ENCODE peak calls at places on chromosome 9, in ten cellular contexts. F, Y, N, O, T, E, Z, L, U and V are unnamed samples.

GRCh38 chr9:34498511-34498910 is 24.3 kb downstream of the ENHO start:
- DNase-seq in U (no peak), Z (no peak), N (no peak), O (no peak), F (no peak), Y (no peak), L (no peak), E (no peak), T (no peak), V (no peak)

GRCh38 chr9:93159601-93160418 is 24.1 kb upstream of the WNK2 start:
- DNase-seq in E (peak), F (peak), Z (peak), T (peak), N (peak), U (peak), O (peak), L (peak), Y (peak), V (peak)

GRCh38 chr9:70263421-70263820 is 4.6 kb downstream of the SMC5 start:
- DNase-seq in N (no peak), Z (no peak), O (no peak), F (no peak), L (no peak), U (no peak), Y (no peak), E (no peak), T (no peak), V (no peak)

GRCh38 chr9:110114086-110114887 is 93.7 kb downstream of the C9orf152 start:
- DNase-seq in F (no peak), N (no peak), Y (no peak), U (no peak), T (no peak), L (peak), E (no peak), O (no peak), Z (no peak), V (no peak)

GRCh38 chr9:93129286-93129685 is 4.8 kb downstream of the NINJ1 start:
- DNase-seq in Y (no peak), F (no peak), Z (no peak), E (no peak), T (no peak), N (no peak), L (no peak), U (no peak), O (no peak), V (no peak)

GRCh38 chr9:133348763-133349573 is 950 bp downstream of the RPL7A start:
- DNase-seq in U (no peak), O (no peak), T (no peak), E (no peak), Y (no peak), F (no peak), Z (no peak), L (no peak), N (no peak), V (no peak)

GRCh38 chr9:126236273-126236672 is 90.4 kb upstream of the MVB12B start:
- DNase-seq in Z (no peak), Y (no peak), T (no peak), U (no peak), E (no peak), L (no peak), F (no peak), N (no peak), O (no peak), V (no peak)

GRCh38 chr9:76730795-76731194 is 33.4 kb upstream of the PCA3 start:
- DNase-seq in T (no peak), Z (no peak), N (no peak), F (no peak), L (no peak), Y (no peak), O (no peak), U (no peak), E (no peak), V (no peak)

GRCh38 chr9:110814159-110814558 is 145.6 kb downstream of the MUSK start:
- DNase-seq in E (no peak), F (no peak), Y (no peak), O (peak), Z (no peak), L (peak), T (no peak), U (no peak), N (no peak), V (no peak)